ENCODE peak calls at places on chromosomes 16 and 17, in six cellular contexts. O is A549, I is neural progenitor cell, H is PC-9, C is GM23248, Q is MM.1S. E is an unnamed sample.

GRCh38 chr17:40035162-40035559 is 19.0 kb downstream of the MED24 start:
- DNase-seq in I (peak; percentile 88), C (peak; percentile 65), O (peak; percentile 74), Q (no peak), H (no peak), E (peak; percentile 23)

GRCh38 chr17:860805-861204 is 78.7 kb downstream of the MRM3 start:
- DNase-seq in H (no peak), C (no peak), Q (no peak), O (no peak), I (no peak), E (no peak)

GRCh38 chr17:82848022-82848592 is 8.3 kb upstream of the ZNF750 start:
- DNase-seq in O (no peak), C (no peak), Q (no peak), I (no peak), H (peak; percentile 77), E (peak; percentile 48)

GRCh38 chr17:6568186-6568758 is 11.9 kb upstream of the PITPNM3 start:
- DNase-seq in I (no peak), O (no peak), Q (no peak), C (no peak), H (no peak), E (no peak)

GRCh38 chr17:75799402-75799801 is 14.8 kb downstream of the UNK start:
- DNase-seq in H (no peak), I (no peak), Q (no peak), O (no peak), C (no peak), E (no peak)

GRCh38 chr17:47714773-47715396 is 18.2 kb upstream of the TBX21 start:
- DNase-seq in O (no peak), C (no peak), H (no peak), I (no peak), Q (no peak), E (no peak)

GRCh38 chr17:8125947-8126305 is 2.0 kb upstream of the HES7 start:
- DNase-seq in I (peak; percentile 82), H (no peak), C (no peak), Q (no peak), O (no peak), E (peak; percentile 44)

GRCh38 chr16:1363501-1364041 is 11.8 kb downstream of the GNPTG start:
- DNase-seq in H (peak; percentile 67), I (peak; percentile 72), Q (peak; percentile 43), O (peak; percentile 76), C (peak; percentile 67), E (peak; percentile 79)

GRCh38 chr17:61477204-61477834 is 25.1 kb downstream of the TBX4 start:
- DNase-seq in I (no peak), C (no peak), Q (no peak), H (no peak), O (no peak), E (no peak)

GRCh38 chr17:266701-267656 is 85.5 kb upstream of the DOC2B start:
- DNase-seq in C (peak; percentile 35), Q (no peak), I (peak; percentile 40), H (no peak), O (no peak), E (no peak)

GRCh38 chr16:64280317-64280716 is 841.5 kb downstream of the CDH11 start:
- DNase-seq in H (no peak), O (no peak), Q (no peak), C (no peak), I (no peak), E (no peak)

GRCh38 chr17:35768796-35769195 is 8.1 kb downstream of the C17orf50 start:
- DNase-seq in I (no peak), Q (no peak), C (no peak), O (no peak), H (no peak), E (no peak)

GRCh38 chr16:58331024-58331707 is 36.3 kb upstream of the PRSS54 start:
- DNase-seq in H (no peak), Q (no peak), I (peak; percentile 74), C (no peak), O (no peak), E (no peak)

GRCh38 chr16:55499951-55500350 is 8.9 kb upstream of the LPCAT2 start:
- DNase-seq in C (peak; percentile 99), Q (no peak), H (peak; percentile 86), I (peak; percentile 49), O (no peak), E (peak; percentile 98)

GRCh38 chr16:73071131-73071940 is 23.4 kb upstream of the ZFHX3 start:
- DNase-seq in C (peak; percentile 44), I (peak; percentile 73), H (peak; percentile 37), Q (no peak), O (no peak), E (no peak)

GRCh38 chr17:31390748-31391495 is 553 bp upstream of the RAB11FIP4 start:
- DNase-seq in C (peak; percentile 11), H (no peak), I (peak; percentile 37), Q (no peak), O (no peak), E (peak; percentile 63)

DNA sequence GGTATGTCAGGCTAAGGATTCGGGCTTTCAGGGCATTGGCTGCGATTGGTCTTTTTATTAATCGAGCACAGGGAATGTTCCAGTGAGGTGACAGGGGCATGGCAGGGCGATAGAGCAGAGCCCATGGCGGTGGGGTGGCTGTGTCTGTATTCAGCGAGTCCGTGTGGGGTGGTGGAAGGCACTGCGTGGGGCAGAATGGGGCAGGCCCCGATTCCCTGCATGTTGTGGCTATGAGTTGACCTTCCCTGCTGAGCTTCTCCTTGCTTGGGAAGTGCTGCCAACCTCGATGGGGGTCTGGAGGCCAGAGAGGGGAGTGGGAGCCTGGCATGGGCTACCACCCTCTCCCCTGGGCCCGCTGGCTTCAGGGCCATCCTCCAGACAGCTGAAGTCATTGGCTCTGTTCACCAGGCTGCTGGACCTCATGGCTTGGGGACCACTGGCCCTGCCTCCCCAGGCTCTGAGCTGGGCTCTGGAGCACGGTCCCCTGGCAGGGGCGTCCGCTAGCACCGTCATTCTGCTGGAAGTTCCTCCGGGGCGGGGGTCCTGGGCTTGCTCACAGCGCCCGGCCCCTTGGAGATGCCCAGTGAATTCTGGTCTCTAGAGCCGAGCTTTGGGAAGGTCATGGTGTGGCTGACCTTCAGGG is 92.1 kb downstream of the NPIPB11 start:
- DNase-seq in C (no peak), H (no peak), I (no peak), O (no peak), Q (no peak), E (no peak)
- H3K4me2 ChIP-seq in C (no peak overlapping the region), H (no peak overlapping the region), I (no peak overlapping the region), O (no peak overlapping the region), Q (no peak overlapping the region), E (no peak overlapping the region)

GRCh38 chr16:81702506-81702905 is 76.6 kb upstream of the PLCG2 start:
- DNase-seq in O (no peak), C (no peak), Q (no peak), H (no peak), I (no peak), E (no peak)

GRCh38 chr16:81700780-81701165 is 78.3 kb upstream of the PLCG2 start:
- DNase-seq in Q (no peak), O (no peak), H (no peak), C (no peak), I (no peak), E (no peak)

GRCh38 chr16:81701296-81701970 is 77.7 kb upstream of the PLCG2 start:
- DNase-seq in Q (no peak), C (no peak), I (no peak), H (no peak), O (no peak), E (no peak)

GRCh38 chr16:81705261-81705660 is 73.8 kb upstream of the PLCG2 start:
- DNase-seq in C (no peak), O (no peak), H (no peak), I (no peak), Q (no peak), E (no peak)

GRCh38 chr16:81703177-81704155 is 75.6 kb upstream of the PLCG2 start:
- DNase-seq in Q (no peak), H (no peak), I (no peak), C (peak; percentile 97), O (peak; percentile 80), E (peak; percentile 79)
- H3K4me2 ChIP-seq in Q (no peak overlapping the region), H (no peak overlapping the region), I (no peak overlapping the region), C (no peak overlapping the region), O (peak overlapping the region; percentile 73), E (no peak overlapping the region)

GRCh38 chr17:59840329-59840907 is 52.3 kb downstream of the TUBD1 start:
- DNase-seq in C (peak; percentile 36), I (peak; percentile 45), H (no peak), O (no peak), Q (no peak), E (no peak)

GRCh38 chr17:59845595-59846390 is 47.0 kb downstream of the TUBD1 start:
- DNase-seq in I (no peak), H (peak; percentile 84), Q (peak; percentile 85), O (peak; percentile 72), C (peak; percentile 86), E (peak; percentile 90)

GRCh38 chr17:59840908-59841666 is 51.7 kb downstream of the TUBD1 start:
- DNase-seq in H (no peak), Q (no peak), C (peak; percentile 39), I (no peak), O (no peak), E (no peak)

GRCh38 chr17:59844884-59845594 is 47.7 kb downstream of the TUBD1 start:
- DNase-seq in O (no peak), I (no peak), C (peak; percentile 36), H (peak; percentile 31), Q (no peak), E (no peak)

DNA sequence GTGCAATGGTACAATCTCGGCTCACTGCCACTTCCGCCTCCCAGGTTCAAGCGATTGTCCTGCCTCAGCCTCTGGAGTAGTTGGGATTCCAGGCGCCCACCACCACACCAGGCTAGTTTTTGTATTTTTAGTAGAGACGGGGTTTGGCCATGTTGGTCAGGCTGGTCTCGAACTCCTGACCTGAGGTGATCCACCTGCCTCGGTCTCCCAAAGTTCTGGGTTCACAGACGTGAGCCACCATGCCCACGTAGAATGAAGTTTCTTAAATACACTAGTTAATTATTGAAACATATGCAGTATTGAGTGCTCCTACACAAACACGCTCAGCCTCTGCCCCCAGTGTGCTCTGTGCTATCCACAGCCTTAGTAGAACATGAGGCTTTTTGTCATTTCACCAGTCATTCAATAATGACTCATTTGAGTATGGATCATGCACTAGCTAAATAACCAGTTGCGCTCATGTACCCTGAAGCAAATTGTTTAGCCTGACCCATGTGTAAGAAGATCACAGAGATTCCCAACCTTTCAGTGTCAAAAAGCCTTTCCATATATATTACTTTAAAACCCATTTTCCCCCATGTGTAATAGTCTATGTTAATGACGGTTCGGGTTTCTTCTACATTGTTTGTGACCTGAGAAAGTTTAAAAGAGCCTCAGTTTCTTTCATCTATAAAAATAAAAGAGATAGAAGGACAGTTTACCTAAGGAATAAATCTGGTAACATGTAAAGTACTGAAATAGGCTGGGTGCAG is 49.7 kb downstream of the TUBD1 start:
- DNase-seq in C (peak; percentile 95), O (peak; percentile 70), H (peak; percentile 71), I (no peak), Q (no peak), E (peak; percentile 86)
- H3K4me2 ChIP-seq in C (no peak overlapping the region), O (peak overlapping the region; percentile 76), H (peak overlapping the region; percentile 87), I (no peak overlapping the region), Q (no peak overlapping the region), E (no peak overlapping the region)

DNA sequence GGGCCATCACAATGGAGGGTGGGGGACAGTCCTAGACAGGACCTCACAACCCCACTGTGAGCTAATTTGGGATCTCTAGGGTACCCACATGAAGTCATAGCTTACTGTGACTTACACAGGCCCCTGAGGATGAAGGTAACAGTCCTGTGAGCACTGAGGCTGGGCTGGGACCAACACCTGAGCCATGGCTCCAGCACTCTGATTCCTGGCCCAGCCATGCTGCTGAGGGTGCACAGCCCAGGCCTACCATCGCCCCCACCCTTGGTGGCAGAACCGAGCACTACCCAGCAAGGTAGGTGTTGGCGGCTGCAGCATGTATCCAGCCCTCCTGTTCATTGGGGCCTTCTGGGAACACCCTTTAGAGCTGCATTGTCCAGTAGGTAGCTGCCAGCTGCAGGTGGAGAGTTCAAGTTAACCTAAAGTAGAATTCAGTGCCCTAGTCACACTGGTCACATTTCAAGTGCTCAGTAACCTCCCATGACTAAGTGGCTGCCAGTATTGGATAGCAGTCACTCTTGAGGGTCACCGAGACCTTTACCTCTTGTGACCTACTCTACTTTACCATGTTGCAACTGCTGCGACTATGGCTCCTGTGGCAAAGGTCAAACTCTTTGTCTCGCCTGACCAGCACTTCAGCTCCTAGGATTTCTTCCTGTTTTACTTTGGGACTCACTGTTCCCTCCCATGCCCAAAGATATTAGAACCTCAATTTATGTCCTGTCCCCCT is 11.6 kb downstream of the AKAP1 start:
- DNase-seq in C (no peak), Q (no peak), I (no peak), O (no peak), H (no peak), E (no peak)
- H3K4me2 ChIP-seq in C (no peak overlapping the region), Q (no peak overlapping the region), I (no peak overlapping the region), O (no peak overlapping the region), H (no peak overlapping the region), E (no peak overlapping the region)

E was measured in trophoblast cell.